ENCODE peak calls at places on chromosomes 5 and 9, in five cellular contexts. Z, Q, M, Y and K are unnamed samples.

GRCh38 chr5:89421035-89421434 is 538.1 kb upstream of the MEF2C start:
- DNase-seq in Z (no peak), Q (no peak), M (no peak), Y (peak; percentile 11), K (no peak)

GRCh38 chr5:1139806-1140187 is 27.9 kb upstream of the SLC12A7 start:
- DNase-seq in Z (no peak), Q (no peak), M (no peak), Y (no peak), K (no peak)

GRCh38 chr5:171931163-171931562 is 75.3 kb downstream of the FBXW11 start:
- DNase-seq in Z (no peak), Q (no peak), M (no peak), Y (no peak), K (no peak)

GRCh38 chr5:141874262-141874964 is 3.8 kb downstream of the PCDH1 start:
- DNase-seq in Z (no peak), Q (no peak), M (no peak), Y (no peak), K (no peak)

GRCh38 chr5:15263942-15264341 is 236.0 kb upstream of the FBXL7 start:
- DNase-seq in Z (no peak), Q (no peak), M (no peak), Y (no peak), K (no peak)

GRCh38 chr9:133758228-133758627 is 20.1 kb upstream of the SARDH start:
- DNase-seq in Z (no peak), Q (no peak), M (no peak), Y (no peak), K (no peak)

GRCh38 chr5:124401247-124402143 is 344.9 kb downstream of the ZNF608 start:
- DNase-seq in Z (no peak), Q (no peak), M (no peak), Y (no peak), K (no peak)

GRCh38 chr5:113800686-113801085 is 287.2 kb downstream of the YTHDC2 start:
- DNase-seq in Z (no peak), Q (no peak), M (no peak), Y (no peak), K (no peak)

GRCh38 chr5:98175474-98175873 is 598.0 kb upstream of the RGMB start:
- DNase-seq in Z (no peak), Q (no peak), M (no peak), Y (no peak), K (no peak)

GRCh38 chr5:137560414-137560813 is 61.3 kb upstream of the SPOCK1 start:
- DNase-seq in Z (no peak), Q (no peak), M (no peak), Y (no peak), K (no peak)

GRCh38 chr9:14389622-14390021 is 75.7 kb upstream of the NFIB start:
- DNase-seq in Z (no peak), Q (no peak), M (no peak), Y (no peak), K (no peak)

GRCh38 chr5:6830643-6831239 is 117.5 kb downstream of the TENT4A start:
- DNase-seq in Z (no peak), Q (no peak), M (no peak), Y (no peak), K (no peak)

GRCh38 chr5:149452007-149452664 is 73.0 kb upstream of the IL17B start:
- DNase-seq in Z (peak; percentile 91), Q (peak; percentile 27), M (no peak), Y (peak; percentile 68), K (no peak)
- TF ChIP-seq CTCF in Z (no peak), Q (no peak), M (no peak), Y (no peak), K (no peak)

DNA sequence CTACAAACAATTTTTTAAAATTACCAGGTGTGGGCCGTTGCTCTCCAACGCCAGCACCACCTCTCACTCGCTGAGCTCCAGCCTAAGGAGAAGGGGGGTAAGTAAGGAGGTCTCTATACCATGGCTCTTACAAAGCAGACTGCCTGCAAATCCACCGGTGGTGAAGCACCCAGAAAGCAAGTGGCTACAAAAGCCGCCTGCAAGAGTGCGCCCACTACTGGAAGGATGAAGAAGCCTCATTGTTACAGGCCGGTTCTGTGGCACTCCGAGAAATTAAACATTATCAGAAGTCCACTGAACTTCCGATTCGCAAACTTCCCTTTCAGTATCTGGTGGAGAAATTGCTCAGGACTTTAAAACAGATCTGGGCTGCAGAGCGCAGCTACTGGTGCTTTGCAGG is 46.0 kb downstream of the CDO1 start:
- DNase-seq in Z (no peak), Q (no peak), M (no peak), Y (no peak), K (no peak)
- TF ChIP-seq CTCF in Z (no peak), Q (peak; percentile 39), M (no peak), Y (peak; percentile 43), K (no peak)

GRCh38 chr5:123117989-123118388 is 28.9 kb downstream of the PRDM6 start:
- DNase-seq in Z (no peak), Q (no peak), M (no peak), Y (no peak), K (no peak)

GRCh38 chr5:123116757-123117156 is 27.7 kb downstream of the PRDM6 start:
- DNase-seq in Z (no peak), Q (no peak), M (no peak), Y (no peak), K (no peak)

GRCh38 chr5:123120197-123120596 is 31.2 kb downstream of the PRDM6 start:
- DNase-seq in Z (no peak), Q (no peak), M (no peak), Y (no peak), K (no peak)

GRCh38 chr5:123122273-123122672 is 33.2 kb downstream of the PRDM6 start:
- DNase-seq in Z (no peak), Q (no peak), M (no peak), Y (no peak), K (no peak)

GRCh38 chr5:123119334-123119986 is 30.4 kb downstream of the PRDM6 start:
- DNase-seq in Z (no peak), Q (peak; percentile 42), M (no peak), Y (no peak), K (no peak)
- TF ChIP-seq CTCF in Z (no peak), Q (no peak), M (no peak), Y (no peak), K (no peak)

DNA sequence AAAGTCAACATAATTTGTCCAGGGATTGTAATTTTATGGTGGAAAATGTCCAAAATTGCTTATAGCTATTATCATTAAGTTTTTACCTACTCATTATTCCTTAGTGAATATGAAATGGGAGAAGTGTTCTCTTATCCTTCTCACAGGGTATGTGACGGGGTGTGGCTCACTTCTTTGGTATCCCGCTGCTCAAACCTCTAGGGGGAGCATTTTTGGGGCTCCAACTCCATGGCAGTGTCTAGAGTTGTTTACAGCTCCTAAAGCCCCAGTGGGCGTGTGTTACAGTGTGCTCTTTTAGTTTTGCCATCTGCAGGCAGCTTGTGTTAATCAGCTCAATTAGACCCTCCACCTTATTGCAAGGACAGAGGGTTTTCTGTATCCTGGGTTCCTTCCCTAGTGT is 89.4 kb downstream of the CDKN2A start:
- DNase-seq in Z (no peak), Q (no peak), M (no peak), Y (peak; percentile 28), K (no peak)
- TF ChIP-seq CTCF in Z (no peak), Q (no peak), M (no peak), Y (peak; percentile 5), K (no peak)

DNA sequence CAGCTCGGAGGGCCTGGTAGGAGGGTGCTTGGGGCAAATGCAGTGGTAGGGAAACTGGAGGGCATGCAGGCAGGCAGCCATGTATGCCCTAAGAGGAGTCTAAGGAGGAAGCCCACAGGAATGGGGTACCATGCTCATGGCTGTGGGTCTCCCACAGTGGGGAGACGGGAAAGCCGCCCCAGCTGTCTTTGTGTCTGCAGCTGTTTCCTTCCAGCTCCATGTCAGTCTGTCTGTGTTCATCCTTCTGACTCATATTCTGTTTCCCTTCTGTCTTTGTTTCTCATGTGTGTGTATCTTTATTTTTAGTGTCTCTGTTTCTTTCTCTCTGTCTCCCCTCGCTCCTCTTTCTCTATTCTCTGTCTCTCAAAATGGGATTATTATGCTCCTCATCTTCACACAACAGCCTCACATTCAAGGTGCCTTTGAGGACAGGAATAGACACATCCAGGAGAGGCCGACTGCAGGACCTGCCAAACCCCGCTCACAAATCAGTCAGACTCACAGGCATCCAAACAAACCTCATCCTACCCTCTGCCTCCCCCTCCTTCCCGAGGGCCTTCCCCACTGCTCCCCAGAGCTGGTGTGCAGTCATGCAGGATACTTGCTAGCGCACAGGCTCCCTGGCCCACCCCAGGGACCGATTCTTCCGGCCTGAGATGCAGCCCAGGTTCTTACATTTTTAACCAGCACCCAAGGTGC is 68.4 kb upstream of the RARS1 start:
- DNase-seq in Z (no peak), Q (no peak), M (no peak), Y (no peak), K (no peak)
- TF ChIP-seq CTCF in Z (no peak), Q (no peak), M (no peak), Y (no peak), K (no peak)

GRCh38 chr5:139164020-139164419 is 34.1 kb downstream of the SIL1 start:
- DNase-seq in Z (no peak), Q (no peak), M (no peak), Y (peak; percentile 50), K (no peak)
- TF ChIP-seq CTCF in Z (no peak), Q (no peak), M (no peak), Y (no peak), K (no peak)

DNA sequence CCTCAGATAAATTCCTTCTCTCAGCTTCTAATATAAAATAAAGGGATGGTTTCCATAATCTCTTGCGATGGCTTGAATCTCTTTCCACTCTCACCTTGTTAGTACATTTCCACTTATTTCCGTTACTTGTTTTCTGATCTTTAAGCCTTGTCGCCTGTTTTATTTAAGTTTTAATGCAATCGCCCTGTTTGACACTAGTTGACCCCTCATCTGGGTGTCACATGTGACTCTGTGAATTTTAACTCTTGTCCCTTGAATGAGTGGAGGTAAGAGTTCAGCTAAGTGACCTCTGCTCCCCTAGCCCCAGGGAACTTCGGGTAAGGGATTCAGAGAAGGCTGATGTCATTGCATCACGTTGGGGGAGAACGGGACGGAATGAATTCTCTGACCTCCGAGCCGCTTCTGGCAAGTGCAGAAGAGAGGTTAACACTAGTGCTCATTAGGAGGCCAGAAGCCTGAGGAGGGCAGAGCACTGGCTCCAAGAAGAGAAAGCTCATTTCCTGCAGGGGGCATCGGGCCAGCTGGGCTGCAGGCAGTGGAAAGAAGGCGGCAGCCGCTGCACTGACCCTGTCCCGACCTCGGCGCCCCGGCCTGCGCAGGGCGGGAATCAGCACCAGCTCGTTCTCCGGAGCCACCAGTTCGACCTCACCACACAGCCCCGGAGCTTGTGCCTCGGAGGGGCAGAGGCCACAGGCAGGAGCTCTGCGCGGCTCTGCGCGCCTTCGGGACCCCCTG is 569 bp downstream of the HINT2 start:
- DNase-seq in Z (peak; percentile 82), Q (peak; percentile 67), M (no peak), Y (peak; percentile 66), K (no peak)
- TF ChIP-seq CTCF in Z (no peak), Q (peak; percentile 11), M (no peak), Y (peak; percentile 33), K (no peak)

GRCh38 chr9:95506438-95506691 is 10.4 kb downstream of the PTCH1 start:
- DNase-seq in Z (no peak), Q (no peak), M (no peak), Y (peak; percentile 49), K (no peak)
- TF ChIP-seq CTCF in Z (no peak), Q (no peak), M (no peak), Y (no peak), K (no peak)

GRCh38 chr5:75331095-75332090 is 5.6 kb upstream of the HMGCR start:
- DNase-seq in Z (no peak), Q (no peak), M (no peak), Y (no peak), K (no peak)
- TF ChIP-seq CTCF in Z (no peak), Q (peak; percentile 19), M (no peak), Y (no peak), K (no peak)